ENCODE peak calls at places on chromosome 12, in eight cellular contexts. P is AG04450, C is NCI-H2081, W is left lung, Y is left cardiac atrium, N is AG20443, J is NT2/D1, B is astrocyte. X is an unnamed sample.

GRCh38 chr12:113232232-113232615 is 11.0 kb downstream of the TPCN1 start:
- DNase-seq in P (no peak), C (no peak), W (no peak), Y (no peak), N (no peak), J (no peak), B (no peak), X (no peak)

GRCh38 chr12:47833591-47834012 is 13.9 kb upstream of the HDAC7 start:
- DNase-seq in P (no peak), C (no peak), W (no peak), Y (no peak), N (no peak), J (no peak), B (no peak), X (no peak)

GRCh38 chr12:95205685-95206084 is 11.6 kb downstream of the FGD6 start:
- DNase-seq in P (peak; percentile 61), C (no peak), W (no peak), Y (no peak), N (peak; percentile 79), J (no peak), B (peak; percentile 86), X (peak; percentile 70)

GRCh38 chr12:48977290-48978281 is 536 bp upstream of the WNT1 start:
- DNase-seq in P (no peak), C (no peak), W (peak; percentile 95), Y (peak; percentile 81), N (peak; percentile 82), J (no peak), B (peak; percentile 46), X (no peak)

GRCh38 chr12:47768323-47768811 is 4.7 kb upstream of the SLC48A1 start:
- DNase-seq in P (no peak), C (no peak), W (no peak), Y (no peak), N (no peak), J (peak; percentile 36), B (peak; percentile 54), X (no peak)

GRCh38 chr12:69150796-69151127 is 88.6 kb upstream of the CPSF6 start:
- DNase-seq in P (no peak), C (no peak), W (no peak), Y (no peak), N (no peak), J (no peak), B (no peak), X (no peak)

GRCh38 chr12:40145896-40146295 is 40.0 kb upstream of the SLC2A13 start:
- DNase-seq in P (no peak), C (no peak), W (no peak), Y (no peak), N (no peak), J (no peak), B (no peak), X (no peak)

GRCh38 chr12:77537648-77538047 is 293.0 kb upstream of the NAV3 start:
- DNase-seq in P (no peak), C (no peak), W (no peak), Y (no peak), N (no peak), J (no peak), B (no peak), X (no peak)

GRCh38 chr12:118346895-118347294 is 25.8 kb downstream of the TAOK3 start:
- DNase-seq in P (no peak), C (no peak), W (no peak), Y (no peak), N (no peak), J (no peak), B (no peak), X (no peak)

GRCh38 chr12:69534389-69534822 is 50.9 kb upstream of the CCT2 start:
- DNase-seq in P (peak; percentile 98), C (peak; percentile 74), W (no peak), Y (peak; percentile 43), N (peak; percentile 91), J (peak; percentile 91), B (peak; percentile 100), X (peak; percentile 92)

GRCh38 chr12:107493646-107494045 is 192.0 kb upstream of the PWP1 start:
- DNase-seq in P (no peak), C (no peak), W (no peak), Y (no peak), N (no peak), J (no peak), B (no peak), X (no peak)

GRCh38 chr12:122203968-122204828 is 689 bp downstream of the B3GNT4 start:
- DNase-seq in P (no peak), C (no peak), W (no peak), Y (no peak), N (no peak), J (no peak), B (no peak), X (no peak)

GRCh38 chr12:47032644-47033043 is 46.8 kb upstream of the PCED1B start:
- DNase-seq in P (no peak), C (peak; percentile 32), W (no peak), Y (no peak), N (peak; percentile 33), J (peak; percentile 27), B (peak; percentile 54), X (peak; percentile 39)

GRCh38 chr12:77686760-77687159 is 143.9 kb upstream of the NAV3 start:
- DNase-seq in P (peak; percentile 18), C (peak; percentile 51), W (no peak), Y (no peak), N (no peak), J (no peak), B (no peak), X (no peak)

GRCh38 chr12:102702447-102703114 is 214.5 kb downstream of the PAH start:
- DNase-seq in P (peak; percentile 27), C (peak; percentile 31), W (no peak), Y (peak; percentile 38), N (peak; percentile 77), J (peak; percentile 58), B (peak; percentile 22), X (peak; percentile 39)

GRCh38 chr12:70695361-70696023 is 58.3 kb upstream of the PTPRB start:
- DNase-seq in P (no peak), C (no peak), W (no peak), Y (no peak), N (no peak), J (no peak), B (no peak), X (no peak)

GRCh38 chr12:113049976-113050742 is 6.4 kb upstream of the DTX1 start:
- DNase-seq in P (no peak), C (no peak), W (no peak), Y (no peak), N (no peak), J (no peak), B (no peak), X (no peak)

GRCh38 chr12:81797100-81797499 is 38.0 kb upstream of the PPFIA2 start:
- DNase-seq in P (no peak), C (peak; percentile 34), W (no peak), Y (no peak), N (no peak), J (peak; percentile 16), B (no peak), X (no peak)

GRCh38 chr12:78179346-78179745 is 348.7 kb downstream of the NAV3 start:
- DNase-seq in P (no peak), C (no peak), W (no peak), Y (no peak), N (no peak), J (no peak), B (no peak), X (no peak)

GRCh38 chr12:30823140-30823669 is 68.5 kb upstream of the CAPRIN2 start:
- DNase-seq in P (no peak), C (no peak), W (peak; percentile 87), Y (peak; percentile 29), N (peak; percentile 74), J (peak; percentile 58), B (no peak), X (no peak)

GRCh38 chr12:94429633-94430032 is 30.0 kb downstream of the CEP83 start:
- DNase-seq in P (no peak), C (no peak), W (no peak), Y (no peak), N (no peak), J (no peak), B (no peak), X (no peak)

GRCh38 chr12:118360785-118361404 is 11.8 kb downstream of the TAOK3 start:
- DNase-seq in P (no peak), C (no peak), W (no peak), Y (no peak), N (peak; percentile 22), J (no peak), B (peak; percentile 71), X (no peak)

GRCh38 chr12:124365726-124366430 is 71.0 kb downstream of the RFLNA start:
- DNase-seq in P (no peak), C (no peak), W (no peak), Y (no peak), N (no peak), J (no peak), B (no peak), X (no peak)

X was measured in smooth muscle cell of the brain vasculature.